ENCODE peak calls at places on chromosome 3, in ten cellular contexts. T, D, E, J, H, L, R, X, M and A are unnamed samples.
A peak's percentile ranks its signal among the peaks of the same experiment; 100 is the strongest.

GRCh38 chr3:89859738-89860137 is 752.3 kb downstream of the EPHA3 start:
- DNase-seq in T (no peak), D (no peak), E (no peak), J (no peak), H (no peak), L (no peak), R (no peak), X (no peak), M (no peak), A (no peak)

GRCh38 chr3:111923095-111923771 is 55.6 kb upstream of the ABHD10 start:
- DNase-seq in T (no peak), D (no peak), E (no peak), J (peak; percentile 90), H (no peak), L (no peak), R (peak; percentile 22), X (no peak), M (no peak), A (no peak)

GRCh38 chr3:153291052-153291689 is 129.1 kb downstream of the RAP2B start:
- DNase-seq in T (no peak), D (no peak), E (peak; percentile 25), J (peak; percentile 69), H (no peak), L (no peak), R (no peak), X (peak; percentile 36), M (no peak), A (no peak)

GRCh38 chr3:127409421-127410136 is 121.7 kb upstream of the PRR20G start:
- DNase-seq in T (no peak), D (peak; percentile 27), E (no peak), J (no peak), H (no peak), L (no peak), R (no peak), X (no peak), M (no peak), A (no peak)

GRCh38 chr3:13106308-13106970 is 33.2 kb upstream of the IQSEC1 start:
- DNase-seq in T (peak; percentile 1), D (no peak), E (no peak), J (peak; percentile 98), H (no peak), L (no peak), R (no peak), X (no peak), M (no peak), A (no peak)

GRCh38 chr3:10416730-10417300 is 88.6 kb downstream of the ATP2B2 start:
- DNase-seq in T (no peak), D (no peak), E (no peak), J (no peak), H (no peak), L (no peak), R (no peak), X (no peak), M (no peak), A (no peak)

GRCh38 chr3:159796226-159796625 is 192.4 kb upstream of the IL12A start:
- DNase-seq in T (no peak), D (no peak), E (no peak), J (no peak), H (no peak), L (no peak), R (no peak), X (no peak), M (no peak), A (no peak)

GRCh38 chr3:45644467-45645201 is 44.6 kb upstream of the SACM1L start:
- DNase-seq in T (no peak), D (no peak), E (peak; percentile 18), J (peak; percentile 91), H (no peak), L (no peak), R (peak; percentile 93), X (peak; percentile 78), M (no peak), A (no peak)

GRCh38 chr3:39362177-39362576 is 21.0 kb upstream of the SLC25A38 start:
- DNase-seq in T (no peak), D (no peak), E (peak; percentile 23), J (no peak), H (no peak), L (no peak), R (no peak), X (peak; percentile 17), M (no peak), A (no peak)

GRCh38 chr3:106534206-106534605 is 665.4 kb upstream of the CBLB start:
- DNase-seq in T (no peak), D (peak; percentile 58), E (no peak), J (peak; percentile 78), H (no peak), L (no peak), R (peak; percentile 35), X (peak; percentile 12), M (no peak), A (no peak)

GRCh38 chr3:6654670-6655069 is 206.2 kb upstream of the GRM7 start:
- DNase-seq in T (no peak), D (no peak), E (no peak), J (no peak), H (no peak), L (no peak), R (no peak), X (no peak), M (no peak), A (no peak)

GRCh38 chr3:66092175-66092990 is 53.7 kb upstream of the MAGI1 start:
- DNase-seq in T (no peak), D (no peak), E (no peak), J (no peak), H (no peak), L (no peak), R (no peak), X (peak; percentile 41), M (no peak), A (no peak)

GRCh38 chr3:13134166-13134878 is 61.1 kb upstream of the IQSEC1 start:
- DNase-seq in T (peak; percentile 14), D (no peak), E (no peak), J (no peak), H (no peak), L (no peak), R (no peak), X (no peak), M (no peak), A (no peak)

GRCh38 chr3:11495948-11496557 is 147.7 kb downstream of the VGLL4 start:
- DNase-seq in T (no peak), D (no peak), E (no peak), J (no peak), H (no peak), L (no peak), R (no peak), X (peak; percentile 67), M (no peak), A (no peak)

GRCh38 chr3:125165189-125165947 is 47.2 kb downstream of the SLC12A8 start:
- DNase-seq in T (no peak), D (no peak), E (peak; percentile 66), J (peak; percentile 3), H (peak; percentile 43), L (no peak), R (peak; percentile 35), X (peak; percentile 76), M (no peak), A (no peak)

GRCh38 chr3:149186726-149187125 is 34.9 kb downstream of the CP start:
- DNase-seq in T (no peak), D (no peak), E (no peak), J (no peak), H (no peak), L (no peak), R (no peak), X (no peak), M (no peak), A (no peak)
- TF ChIP-seq CTCF in T (no peak), D (no peak), E (no peak), J (no peak), H (no peak), L (no peak), R (no peak), X (no peak), M (no peak), A (no peak)

GRCh38 chr3:161393310-161393709 is 22.0 kb upstream of the SPTSSB start:
- DNase-seq in T (no peak), D (no peak), E (no peak), J (no peak), H (no peak), L (no peak), R (no peak), X (no peak), M (no peak), A (no peak)
- TF ChIP-seq CTCF in T (no peak), D (no peak), E (no peak), J (no peak), H (no peak), L (no peak), R (no peak), X (no peak), M (no peak), A (no peak)

DNA sequence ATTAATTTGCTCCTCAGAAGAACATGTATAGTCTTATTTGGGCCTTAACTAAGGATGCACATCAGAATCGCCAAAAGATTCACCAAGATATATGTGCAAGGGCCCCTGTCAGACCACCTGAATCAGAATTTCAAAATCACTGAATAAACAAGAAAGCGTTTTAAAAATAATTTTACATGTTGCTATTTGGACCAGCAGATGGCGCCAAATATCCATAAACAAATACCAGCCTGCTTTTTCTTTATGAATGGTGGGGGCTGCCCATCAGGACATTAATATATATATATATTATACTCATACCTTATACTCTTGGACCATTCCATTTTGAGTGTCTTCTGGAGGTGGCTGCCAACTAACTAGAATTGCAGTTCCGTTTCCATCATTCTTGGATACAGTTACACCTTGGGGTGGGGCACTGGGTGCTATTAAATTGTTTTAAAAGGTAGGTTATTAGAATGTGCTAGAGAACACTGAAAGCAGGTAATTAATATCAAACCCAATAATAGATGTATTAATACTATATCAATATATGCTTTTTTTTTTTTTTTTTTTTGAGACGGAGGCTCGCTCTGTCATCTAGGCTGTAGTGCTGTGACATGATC is 1108.3 kb downstream of the ROBO1 start:
- DNase-seq in T (no peak), D (no peak), E (peak; percentile 57), J (peak; percentile 76), H (peak; percentile 50), L (no peak), R (peak; percentile 57), X (peak; percentile 75), M (peak; percentile 12), A (no peak)
- TF ChIP-seq CTCF in T (peak; percentile 74), D (peak; percentile 48), E (peak; percentile 49), J (peak; percentile 79), H (peak; percentile 92), L (peak; percentile 42), R (peak; percentile 71), X (peak; percentile 66), M (peak; percentile 41), A (peak; percentile 87)

DNA sequence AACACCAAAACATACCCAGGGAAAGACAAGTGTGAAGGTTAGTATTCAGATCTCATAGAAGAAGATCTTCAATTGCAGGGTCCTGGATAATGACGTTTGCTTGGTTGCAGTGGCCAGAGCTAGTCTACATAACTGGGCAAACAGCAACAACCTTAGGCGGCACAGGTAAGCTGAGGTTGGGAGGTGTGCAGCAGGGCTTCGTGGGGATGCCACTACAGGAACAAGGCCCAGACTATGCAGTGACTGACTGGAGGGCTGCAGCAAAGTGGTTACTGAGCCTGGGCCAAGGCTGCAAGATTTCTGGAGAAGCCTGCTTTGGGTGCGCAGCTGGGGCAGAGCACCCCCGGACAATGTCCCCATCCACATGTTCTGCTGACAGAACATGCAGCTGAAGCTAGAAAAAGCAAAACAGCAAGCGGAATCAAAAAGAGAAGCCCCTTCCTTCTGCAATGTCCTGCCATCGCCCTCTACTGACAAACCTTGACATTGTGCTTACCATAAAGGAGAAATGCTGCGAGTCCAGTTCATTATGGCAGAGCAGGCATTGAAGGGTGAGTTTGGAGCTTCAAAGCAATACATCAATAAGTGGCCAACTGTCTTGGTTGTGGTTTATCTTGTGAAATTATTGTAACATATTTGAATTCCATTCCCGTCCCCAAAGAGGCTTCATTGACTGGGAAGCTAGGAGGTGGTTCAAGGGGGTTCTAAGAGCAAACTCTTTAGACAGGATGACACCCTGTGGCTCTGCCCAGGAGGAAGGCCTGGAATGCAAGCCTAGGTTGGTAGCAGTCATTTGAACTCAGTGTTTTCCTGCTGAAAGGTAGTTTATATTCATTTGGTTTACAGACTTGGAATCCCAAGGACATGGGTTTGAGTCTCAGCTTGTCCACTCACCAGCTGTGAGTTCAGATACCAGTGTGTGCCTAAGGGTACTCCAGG is 217.0 kb downstream of the PDCD6IP start:
- DNase-seq in T (no peak), D (no peak), E (peak; percentile 21), J (peak; percentile 42), H (peak; percentile 8), L (no peak), R (peak; percentile 39), X (peak; percentile 39), M (peak; percentile 12), A (no peak)
- TF ChIP-seq CTCF in T (no peak), D (no peak), E (peak; percentile 39), J (peak; percentile 65), H (peak; percentile 42), L (no peak), R (peak; percentile 46), X (peak; percentile 49), M (peak; percentile 41), A (peak; percentile 33)